ENCODE peak calls at places on chromosomes 3 and 15, in ten cellular contexts. J, X, F, T, N, D, Z, O, M and R are unnamed samples.
A peak's percentile ranks its signal among the peaks of the same experiment; 100 is the strongest.

GRCh38 chr15:87871738-87872315 is 384.7 kb downstream of the NTRK3 start:
- DNase-seq in T (no peak), N (no peak), D (no peak), O (no peak), J (no peak), Z (no peak), M (peak; percentile 31), X (no peak), F (no peak), R (no peak)

GRCh38 chr3:159273070-159273469 is 471.2 kb downstream of the MFSD1 start:
- DNase-seq in X (no peak), O (no peak), J (no peak), Z (no peak), M (no peak), F (no peak), D (no peak), N (no peak), T (no peak), R (no peak)

GRCh38 chr3:32238816-32239637 is 547 bp downstream of the CMTM8 start:
- DNase-seq in Z (peak; percentile 76), F (peak; percentile 64), M (peak; percentile 33), J (peak; percentile 72), X (no peak), T (peak; percentile 43), O (no peak), D (peak; percentile 34), N (no peak), R (peak; percentile 45)

GRCh38 chr15:31435256-31435781 is 108.7 kb downstream of the KLF13 start:
- DNase-seq in Z (peak; percentile 87), J (peak; percentile 76), F (peak; percentile 87), X (peak; percentile 67), N (peak; percentile 73), M (peak; percentile 91), D (peak; percentile 70), T (peak; percentile 89), O (peak; percentile 88), R (no peak)

GRCh38 chr3:9951962-9952805 is at the start of gene PRRT3:
- DNase-seq in J (peak; percentile 61), O (no peak), T (no peak), D (peak; percentile 45), Z (peak; percentile 76), X (peak; percentile 26), N (peak; percentile 84), M (peak; percentile 44), F (peak; percentile 63), R (peak; percentile 61)

GRCh38 chr15:96789999-96790398 is 459.5 kb downstream of the NR2F2 start:
- DNase-seq in T (no peak), N (no peak), M (no peak), O (no peak), X (no peak), Z (no peak), J (no peak), D (no peak), F (no peak), R (no peak)

GRCh38 chr15:57060799-57061198 is 142.4 kb downstream of the TCF12 start:
- DNase-seq in N (no peak), J (peak; percentile 65), T (no peak), D (no peak), O (no peak), X (no peak), Z (no peak), M (peak; percentile 69), F (no peak), R (no peak)

GRCh38 chr15:50685191-50685975 is 1.2 kb downstream of the TRPM7 start:
- DNase-seq in F (no peak), T (no peak), D (no peak), X (no peak), J (peak; percentile 42), N (no peak), O (no peak), Z (no peak), M (peak; percentile 29), R (no peak)

GRCh38 chr3:14803101-14803980 is 15.4 kb upstream of the FGD5 start:
- DNase-seq in D (peak; percentile 50), T (peak; percentile 58), J (no peak), F (no peak), M (no peak), N (no peak), Z (peak; percentile 46), X (no peak), O (no peak), R (no peak)

GRCh38 chr3:87503901-87504498 is 227.6 kb upstream of the POU1F1 start:
- DNase-seq in X (no peak), Z (no peak), O (no peak), F (no peak), M (peak; percentile 77), J (peak; percentile 91), T (peak; percentile 68), D (peak; percentile 28), N (peak; percentile 75), R (peak; percentile 89)

GRCh38 chr3:124685481-124685880 is 44.8 kb upstream of the UMPS start:
- DNase-seq in X (no peak), T (no peak), J (peak; percentile 22), M (no peak), N (no peak), F (no peak), D (no peak), Z (no peak), O (no peak), R (no peak)

GRCh38 chr15:71469393-71469792 is 341.0 kb upstream of the NR2E3 start:
- DNase-seq in F (no peak), N (no peak), M (no peak), D (no peak), O (no peak), X (no peak), T (no peak), J (peak; percentile 68), Z (no peak), R (peak; percentile 61)

GRCh38 chr15:48939686-48940085 is 24.0 kb downstream of the SHC4 start:
- DNase-seq in Z (no peak), O (no peak), M (peak; percentile 97), J (peak; percentile 86), N (no peak), D (no peak), X (no peak), F (no peak), T (peak; percentile 7), R (peak; percentile 86)

GRCh38 chr15:63856711-63857458 is 23.1 kb upstream of the HERC1 start:
- DNase-seq in N (no peak), T (no peak), D (no peak), O (no peak), M (peak; percentile 73), Z (no peak), J (peak; percentile 62), F (no peak), X (no peak), R (no peak)

GRCh38 chr3:55468251-55468650 is 18.9 kb downstream of the WNT5A start:
- DNase-seq in Z (no peak), F (no peak), D (no peak), O (no peak), T (no peak), N (no peak), X (no peak), J (peak; percentile 47), M (no peak), R (no peak)

GRCh38 chr3:12325594-12326295 is 36.9 kb downstream of the PPARG start:
- DNase-seq in Z (no peak), X (no peak), D (no peak), F (no peak), N (no peak), M (no peak), J (no peak), T (no peak), O (no peak), R (no peak)

GRCh38 chr3:125185758-125186245 is 26.7 kb downstream of the SLC12A8 start:
- DNase-seq in Z (no peak), N (no peak), O (no peak), X (no peak), M (no peak), D (no peak), T (no peak), F (no peak), J (no peak), R (no peak)

GRCh38 chr3:170745211-170745718 is 124.7 kb downstream of the RPL22L1 start:
- DNase-seq in T (no peak), N (no peak), Z (no peak), O (no peak), X (no peak), M (peak; percentile 70), F (no peak), D (no peak), J (no peak), R (no peak)

GRCh38 chr3:137263982-137264777 is 306.4 kb downstream of the IL20RB start:
- DNase-seq in F (no peak), D (no peak), J (no peak), Z (no peak), X (no peak), O (no peak), T (no peak), N (peak; percentile 35), M (no peak), R (no peak)

GRCh38 chr3:175672119-175672689 is 813.1 kb downstream of the NAALADL2 start:
- DNase-seq in M (peak; percentile 42), J (peak; percentile 77), T (peak; percentile 1), D (no peak), Z (no peak), N (no peak), X (no peak), O (no peak), F (no peak), R (no peak)
- H3K4me3 ChIP-seq in M (peak overlapping the region; percentile 57), J (peak overlapping the region; percentile 88), T (peak overlapping the region; percentile 35), D (no peak overlapping the region), Z (peak overlapping the region; percentile 18), N (no peak overlapping the region), X (no peak overlapping the region), O (no peak overlapping the region), F (peak overlapping the region; percentile 6), R (no peak overlapping the region)

GRCh38 chr15:92677998-92678397 is 22.4 kb upstream of the FAM174B start:
- DNase-seq in D (no peak), F (no peak), N (no peak), O (no peak), J (no peak), T (no peak), M (no peak), Z (no peak), X (no peak), R (no peak)
- H3K4me3 ChIP-seq in D (no peak overlapping the region), F (no peak overlapping the region), N (no peak overlapping the region), O (no peak overlapping the region), J (no peak overlapping the region), T (no peak overlapping the region), M (no peak overlapping the region), Z (no peak overlapping the region), X (no peak overlapping the region), R (no peak overlapping the region)

DNA sequence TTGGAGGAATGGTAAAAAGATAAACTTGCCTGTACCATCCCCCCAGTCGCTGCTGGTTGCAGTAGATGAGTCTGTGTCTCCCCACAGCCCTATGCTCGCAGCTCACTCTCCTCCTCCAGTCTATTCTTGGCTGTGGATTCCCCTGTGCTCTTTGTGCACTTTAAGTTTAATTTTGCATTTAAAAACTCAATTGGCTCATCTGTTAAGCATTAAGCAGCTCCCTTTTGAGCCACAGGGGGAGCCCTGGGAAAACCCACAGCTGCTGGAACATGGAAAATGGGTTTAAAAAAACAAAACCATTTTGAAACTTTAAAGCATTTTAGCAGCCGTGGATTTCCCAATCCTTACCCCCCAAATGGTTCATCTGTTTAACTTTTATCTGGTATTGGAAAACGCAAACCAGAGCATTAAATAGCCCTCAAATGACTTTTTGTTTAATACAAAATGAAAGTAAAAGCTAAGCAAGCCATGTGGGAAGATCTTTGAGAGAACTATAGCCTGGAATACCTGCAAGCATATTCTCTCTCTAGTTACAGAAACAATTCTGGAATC is 536.9 kb downstream of the ZIC1 start:
- DNase-seq in O (no peak), F (no peak), X (no peak), M (peak; percentile 91), Z (no peak), J (peak; percentile 95), D (no peak), T (peak; percentile 47), N (peak; percentile 23), R (peak; percentile 91)
- H3K4me3 ChIP-seq in O (peak overlapping the region; percentile 8), F (peak overlapping the region; percentile 30), X (no peak overlapping the region), M (peak overlapping the region; percentile 33), Z (peak overlapping the region; percentile 41), J (peak overlapping the region; percentile 67), D (peak overlapping the region; percentile 37), T (peak overlapping the region; percentile 16), N (no peak overlapping the region), R (peak overlapping the region; percentile 19)

GRCh38 chr15:33310481-33311311 is at the start of gene RYR3:
- DNase-seq in D (no peak), T (no peak), X (no peak), F (no peak), M (no peak), O (no peak), Z (no peak), N (peak; percentile 84), J (peak; percentile 24), R (peak; percentile 43)
- H3K4me3 ChIP-seq in D (peak within 1 kb of the TSS; percentile 46), T (peak within 1 kb of the TSS; percentile 28), X (no peak within 1 kb of the TSS), F (peak within 1 kb of the TSS; percentile 27), M (no peak within 1 kb of the TSS), O (peak within 1 kb of the TSS; percentile 43), Z (peak within 1 kb of the TSS; percentile 25), N (peak within 1 kb of the TSS; percentile 62), J (no peak within 1 kb of the TSS), R (peak within 1 kb of the TSS; percentile 7)